ENCODE peak calls at places on chromosomes 4 and X, in ten cellular contexts. A is sigmoid colon, H is MM.1S, O is tibial nerve, W is endodermal cell, U is foreskin keratinocyte, R is uterus, C is esophagus squamous epithelium, P is GM23338, L is heart left ventricle. N is an unnamed sample.

GRCh38 chrX:133493366-133493765 is 78.1 kb upstream of the GPC4 start:
- DNase-seq in A (no peak), H (no peak), O (no peak), W (no peak), U (no peak), R (no peak), C (no peak), P (no peak), L (no peak), N (no peak)

GRCh38 chr4:114180481-114180880 is 201.0 kb upstream of the ARSJ start:
- DNase-seq in A (no peak), H (no peak), O (no peak), W (peak), U (no peak), R (peak), C (no peak), P (peak), L (peak), N (peak)

GRCh38 chrX:109826954-109827708 is 94.1 kb upstream of the ACSL4 start:
- DNase-seq in A (no peak), H (no peak), O (no peak), W (no peak), U (peak), R (no peak), C (no peak), P (peak), L (no peak), N (no peak)

GRCh38 chrX:45824471-45824870 is 623.8 kb upstream of the DIPK2B start:
- DNase-seq in A (no peak), H (no peak), O (no peak), W (peak), U (peak), R (peak), C (no peak), P (peak), L (no peak), N (no peak)

GRCh38 chr4:69760455-69760854 is at the start of gene SULT1B1:
- DNase-seq in A (no peak), H (peak), O (no peak), W (no peak), U (no peak), R (no peak), C (no peak), P (no peak), L (no peak), N (no peak)

GRCh38 chr4:147019061-147019460 is 73.4 kb upstream of the TTC29 start:
- DNase-seq in A (peak), H (peak), O (peak), W (peak), U (peak), R (peak), C (no peak), P (peak), L (peak), N (no peak)

GRCh38 chr4:74449571-74450297 is 4.8 kb downstream of the AREG start:
- DNase-seq in A (no peak), H (no peak), O (no peak), W (no peak), U (no peak), R (no peak), C (no peak), P (no peak), L (no peak), N (no peak)

GRCh38 chrX:23884427-23885024 is 23.2 kb downstream of the APOO start:
- DNase-seq in A (no peak), H (no peak), O (no peak), W (no peak), U (no peak), R (no peak), C (no peak), P (no peak), L (no peak), N (no peak)

GRCh38 chr4:156377036-156377700 is 423.5 kb upstream of the CTSO start:
- DNase-seq in A (no peak), H (no peak), O (no peak), W (no peak), U (no peak), R (no peak), C (no peak), P (no peak), L (no peak), N (no peak)

GRCh38 chr4:53551963-53552362 is 39.3 kb downstream of the LNX1 start:
- DNase-seq in A (no peak), H (no peak), O (no peak), W (no peak), U (no peak), R (no peak), C (no peak), P (no peak), L (no peak), N (no peak)

GRCh38 chr4:89136525-89136924 is 25.2 kb downstream of the TIGD2 start:
- DNase-seq in A (no peak), H (no peak), O (no peak), W (no peak), U (peak), R (no peak), C (no peak), P (no peak), L (no peak), N (no peak)

GRCh38 chr4:160835789-160836188 is 1328.0 kb downstream of the FSTL5 start:
- DNase-seq in A (no peak), H (no peak), O (no peak), W (peak), U (peak), R (no peak), C (no peak), P (peak), L (no peak), N (peak)

GRCh38 chr4:128635141-128635911 is 174.2 kb upstream of the JADE1 start:
- DNase-seq in A (no peak), H (no peak), O (no peak), W (peak), U (no peak), R (no peak), C (no peak), P (no peak), L (peak), N (no peak)

GRCh38 chrX:130170752-130171445 is 863 bp upstream of the RAB33A start:
- DNase-seq in A (no peak), H (no peak), O (no peak), W (peak), U (no peak), R (no peak), C (peak), P (peak), L (peak), N (no peak)

DNA sequence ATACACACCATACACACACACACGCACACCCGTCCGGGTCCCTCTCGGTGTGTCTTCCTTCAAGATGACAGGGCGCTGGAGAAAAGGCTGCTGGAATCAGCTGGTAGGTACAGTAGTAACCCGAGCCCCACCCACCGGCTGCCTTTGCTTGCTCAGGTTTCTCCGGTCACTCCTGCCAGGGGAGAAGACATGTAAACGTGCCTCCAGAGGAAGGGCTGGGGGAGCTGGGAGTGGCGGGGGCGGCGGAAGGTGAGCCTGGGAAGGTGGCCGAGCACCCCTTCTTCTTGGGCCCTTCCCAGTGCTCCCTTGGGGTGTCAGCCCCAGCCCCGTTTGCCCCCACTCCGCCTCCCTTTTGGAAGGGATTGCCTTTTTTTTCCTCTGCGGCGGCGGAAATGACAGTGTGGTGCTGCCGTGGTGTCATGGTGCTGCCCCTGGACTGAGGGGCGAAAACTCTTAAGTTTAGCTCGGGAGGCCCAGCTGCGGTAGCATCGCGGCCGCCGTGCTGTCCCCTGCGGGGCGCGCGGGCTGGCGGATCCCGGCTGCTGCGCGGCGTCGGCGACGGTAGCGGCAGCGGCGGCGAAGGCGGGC is at the start of gene MID2:
- DNase-seq in A (peak), H (peak), O (peak), W (peak), U (no peak), R (peak), C (no peak), P (peak), L (peak), N (no peak)
- H3K27ac ChIP-seq in A (peak), H (no peak), O (peak), W (no peak), U (peak), R (peak), C (peak), P (no peak), L (peak), N (no peak)

GRCh38 chrX:17403231-17403691 is 28.3 kb downstream of the NHS start:
- DNase-seq in A (no peak), H (no peak), O (no peak), W (no peak), U (no peak), R (no peak), C (no peak), P (no peak), L (no peak), N (no peak)
- H3K27ac ChIP-seq in A (peak), H (no peak), O (no peak), W (no peak), U (peak), R (no peak), C (no peak), P (no peak), L (no peak), N (no peak)

GRCh38 chr4:76782837-76783236 is 115.1 kb downstream of the SOWAHB start:
- DNase-seq in A (no peak), H (no peak), O (no peak), W (no peak), U (peak), R (no peak), C (no peak), P (peak), L (no peak), N (no peak)
- H3K27ac ChIP-seq in A (no peak), H (no peak), O (no peak), W (no peak), U (peak), R (no peak), C (peak), P (peak), L (no peak), N (no peak)

GRCh38 chrX:154353172-154353843 is 21.1 kb downstream of the FLNA start:
- DNase-seq in A (peak), H (no peak), O (no peak), W (no peak), U (no peak), R (peak), C (no peak), P (no peak), L (no peak), N (no peak)
- H3K27ac ChIP-seq in A (peak), H (no peak), O (no peak), W (no peak), U (no peak), R (no peak), C (no peak), P (no peak), L (no peak), N (no peak)

DNA sequence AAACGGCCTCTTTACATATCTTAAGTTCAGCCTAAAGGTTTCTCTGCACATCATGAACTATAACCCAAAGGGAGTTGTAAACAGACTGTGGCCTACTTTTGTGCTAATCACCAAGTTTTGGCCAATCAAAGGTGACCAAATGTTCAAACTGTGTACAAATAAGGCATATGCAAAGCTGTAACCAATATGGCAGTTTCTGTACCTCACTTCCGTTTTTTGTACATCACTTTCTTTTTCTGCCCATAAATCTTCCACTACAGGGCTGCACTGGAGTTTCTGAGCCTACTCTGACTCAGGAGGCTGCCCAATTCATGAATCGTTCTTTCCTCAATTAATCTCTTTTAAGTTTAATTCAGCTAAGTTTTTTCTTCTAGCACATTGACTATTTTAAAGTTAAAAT is 318.7 kb downstream of the SLC7A11 start:
- DNase-seq in A (no peak), H (no peak), O (no peak), W (no peak), U (no peak), R (no peak), C (no peak), P (no peak), L (no peak), N (no peak)
- H3K27ac ChIP-seq in A (no peak), H (no peak), O (no peak), W (no peak), U (no peak), R (no peak), C (no peak), P (no peak), L (no peak), N (no peak)

N was measured in iPS DF 6.9.